ENCODE peak calls at places on chromosomes 13 and 19, in seven cellular contexts. I is PC-9, R is HCT116, V is Calu3, G is fibroblast of mammary gland, E is omental fat pad, P is AG09319. T is an unnamed sample.

GRCh38 chr19:46431824-46432223 is 3.1 kb upstream of the PNMA8C start:
- DNase-seq in I (no peak), R (no peak), V (no peak), G (no peak), E (no peak), P (no peak), T (no peak)

GRCh38 chr13:59363950-59364349 is 799.8 kb downstream of the DIAPH3 start:
- DNase-seq in I (no peak), R (no peak), V (no peak), G (no peak), E (no peak), P (no peak), T (no peak)

GRCh38 chr19:16660763-16661479 is at the start of gene TMEM38A:
- DNase-seq in I (no peak), R (no peak), V (peak), G (no peak), E (no peak), P (no peak), T (peak)

GRCh38 chr19:7926727-7927604 is 1.0 kb upstream of the CTXN1 start:
- DNase-seq in I (no peak), R (no peak), V (no peak), G (no peak), E (no peak), P (no peak), T (no peak)

GRCh38 chr13:45521292-45521691 is 56.6 kb downstream of the COG3 start:
- DNase-seq in I (no peak), R (no peak), V (no peak), G (peak), E (no peak), P (no peak), T (no peak)

GRCh38 chr19:8261881-8262280 is 46.3 kb downstream of the CD320 start:
- DNase-seq in I (peak), R (no peak), V (no peak), G (no peak), E (no peak), P (no peak), T (no peak)

GRCh38 chr13:102913924-102914628 is 68.2 kb downstream of the ERCC5 start:
- DNase-seq in I (peak), R (no peak), V (no peak), G (peak), E (no peak), P (no peak), T (no peak)

GRCh38 chr19:11204943-11205349 is 7.6 kb upstream of the KANK2 start:
- DNase-seq in I (no peak), R (no peak), V (no peak), G (no peak), E (no peak), P (no peak), T (no peak)

GRCh38 chr13:109113427-109113826 is 484.0 kb downstream of the MYO16 start:
- DNase-seq in I (no peak), R (no peak), V (no peak), G (peak), E (no peak), P (no peak), T (no peak)

GRCh38 chr19:6041071-6041470 is 63.1 kb upstream of the RANBP3 start:
- DNase-seq in I (no peak), R (no peak), V (no peak), G (no peak), E (no peak), P (no peak), T (no peak)

GRCh38 chr13:32415019-32415418 is 12.9 kb downstream of the N4BP2L1 start:
- DNase-seq in I (no peak), R (peak), V (peak), G (peak), E (no peak), P (no peak), T (peak)
- TF ChIP-seq CTCF in I (peak), R (no peak), V (peak), G (peak), E (no peak), P (peak), T (peak)

DNA sequence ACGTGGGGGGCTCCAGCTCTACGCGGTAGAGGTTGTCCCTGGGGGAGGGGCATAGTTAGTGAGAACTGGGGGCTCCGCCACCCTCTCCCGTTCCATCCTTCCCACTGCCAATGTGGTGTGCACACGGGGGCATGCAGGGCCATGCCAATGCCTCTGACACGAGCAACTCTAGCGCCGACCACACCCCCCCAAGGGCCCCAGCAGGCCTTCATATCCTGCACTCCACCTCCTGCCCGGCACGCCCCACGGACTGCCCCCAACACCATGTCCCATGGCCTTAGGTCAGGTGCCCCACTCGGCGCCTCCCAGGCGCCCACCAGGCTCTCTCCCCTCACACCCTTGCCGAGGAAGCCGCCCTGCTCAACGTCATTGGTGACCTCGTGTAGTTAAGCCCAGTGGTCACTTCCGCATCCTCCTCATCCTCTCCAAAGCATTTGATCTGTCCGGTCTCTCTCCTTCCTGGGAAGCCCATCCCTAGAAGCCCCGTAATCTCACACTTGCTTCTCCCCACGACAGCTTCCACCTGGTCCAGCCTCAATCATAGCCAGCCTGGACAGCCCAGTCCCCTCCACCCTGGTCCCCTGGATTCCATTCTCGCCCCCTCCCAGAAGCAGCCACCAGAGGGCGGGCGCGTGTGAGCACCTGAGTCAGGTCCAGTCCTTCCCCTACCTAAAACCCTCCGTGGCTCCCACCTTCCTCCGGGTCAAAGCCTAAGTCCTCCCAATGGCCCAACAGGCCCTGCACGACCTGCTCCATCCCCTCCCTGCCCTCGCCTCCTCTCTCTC is 2.1 kb downstream of the SEMA6B start:
- DNase-seq in I (no peak), R (no peak), V (peak), G (no peak), E (no peak), P (no peak), T (no peak)
- TF ChIP-seq CTCF in I (no peak), R (no peak), V (no peak), G (no peak), E (no peak), P (no peak), T (no peak)

GRCh38 chr19:4687396-4687795 is 17.3 kb upstream of the MYDGF start:
- DNase-seq in I (no peak), R (no peak), V (no peak), G (no peak), E (no peak), P (no peak), T (no peak)

GRCh38 chr19:4688587-4688986 is 18.4 kb upstream of the MYDGF start:
- DNase-seq in I (no peak), R (no peak), V (no peak), G (no peak), E (no peak), P (no peak), T (no peak)

GRCh38 chr19:4686700-4687099 is 16.6 kb upstream of the MYDGF start:
- DNase-seq in I (no peak), R (no peak), V (no peak), G (no peak), E (no peak), P (no peak), T (no peak)

GRCh38 chr19:4682417-4683200 is 12.5 kb upstream of the MYDGF start:
- DNase-seq in I (no peak), R (no peak), V (no peak), G (no peak), E (no peak), P (no peak), T (no peak)

DNA sequence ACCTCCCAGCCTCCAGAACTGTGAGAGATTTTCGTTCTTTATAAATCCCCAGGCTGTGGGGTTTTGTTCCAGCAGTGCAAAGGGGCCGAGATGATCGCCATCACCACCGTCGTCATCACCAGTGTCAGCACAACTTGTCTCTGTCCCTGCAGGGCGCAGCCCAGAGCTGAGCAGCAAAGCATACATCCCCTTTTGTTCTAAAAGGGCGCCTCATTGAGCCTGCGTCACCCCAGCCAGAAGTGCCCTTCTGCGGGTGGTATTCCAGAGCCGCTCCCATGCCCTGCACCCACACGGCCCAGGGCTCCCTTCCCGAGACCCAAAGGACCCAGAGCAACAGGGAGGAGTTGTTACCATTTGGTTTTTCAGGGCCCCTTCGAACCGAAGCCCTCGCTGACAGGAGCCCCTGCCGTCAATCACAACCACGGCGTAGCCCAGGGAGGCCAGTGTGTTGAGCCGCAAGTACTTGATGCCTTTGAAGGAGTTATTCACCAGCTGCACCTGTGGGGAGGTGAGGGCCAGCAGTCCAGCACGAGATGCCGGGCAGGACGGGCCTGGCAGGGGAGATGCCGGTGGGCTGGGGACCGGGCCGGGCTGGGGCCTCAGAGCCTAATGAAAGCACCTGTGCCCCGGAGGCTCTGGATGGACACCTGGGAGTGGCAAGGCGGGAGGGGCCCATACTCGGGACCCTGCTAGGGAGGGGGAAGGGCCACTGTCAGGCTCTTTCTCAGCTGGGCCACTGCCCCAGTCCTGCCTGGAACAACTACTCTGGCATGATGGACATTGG is 14.4 kb upstream of the MYDGF start:
- DNase-seq in I (no peak), R (no peak), V (no peak), G (no peak), E (no peak), P (no peak), T (no peak)
- TF ChIP-seq CTCF in I (no peak), R (no peak), V (no peak), G (no peak), E (no peak), P (no peak), T (no peak)

DNA sequence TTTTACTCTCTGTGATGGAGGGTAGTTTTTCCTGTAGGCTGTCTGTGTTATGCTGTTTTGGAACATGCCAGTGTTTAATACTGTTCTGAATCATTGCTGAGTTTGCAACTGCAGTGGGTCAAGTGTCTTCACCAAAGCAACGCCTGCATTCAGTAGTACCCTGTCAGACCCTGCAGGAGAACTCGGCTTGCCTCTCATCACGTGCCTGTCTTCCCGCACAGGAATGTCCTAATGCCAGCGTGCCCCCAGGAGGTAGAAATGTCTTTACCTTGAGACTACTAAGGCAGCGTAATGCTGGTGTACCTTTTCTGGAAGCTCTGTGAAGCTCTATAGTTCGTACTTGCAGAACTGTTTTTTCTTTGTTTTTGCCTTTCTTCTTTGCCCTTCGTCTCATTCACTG is 42.3 kb downstream of the POLR1D start:
- DNase-seq in I (no peak), R (no peak), V (no peak), G (no peak), E (no peak), P (no peak), T (no peak)
- TF ChIP-seq CTCF in I (no peak), R (no peak), V (no peak), G (no peak), E (no peak), P (no peak), T (no peak)

GRCh38 chr19:19490247-19490968 is 24.9 kb downstream of the TSSK6 start:
- DNase-seq in I (peak), R (peak), V (peak), G (peak), E (peak), P (peak), T (peak)

GRCh38 chr19:19491321-19492025 is 23.9 kb downstream of the TSSK6 start:
- DNase-seq in I (no peak), R (no peak), V (no peak), G (no peak), E (no peak), P (no peak), T (no peak)

GRCh38 chr19:19495614-19496603 is 19.4 kb downstream of the TSSK6 start:
- DNase-seq in I (no peak), R (no peak), V (no peak), G (no peak), E (no peak), P (no peak), T (no peak)

GRCh38 chr19:19492026-19492610 is 23.2 kb downstream of the TSSK6 start:
- DNase-seq in I (no peak), R (no peak), V (no peak), G (no peak), E (no peak), P (no peak), T (no peak)

DNA sequence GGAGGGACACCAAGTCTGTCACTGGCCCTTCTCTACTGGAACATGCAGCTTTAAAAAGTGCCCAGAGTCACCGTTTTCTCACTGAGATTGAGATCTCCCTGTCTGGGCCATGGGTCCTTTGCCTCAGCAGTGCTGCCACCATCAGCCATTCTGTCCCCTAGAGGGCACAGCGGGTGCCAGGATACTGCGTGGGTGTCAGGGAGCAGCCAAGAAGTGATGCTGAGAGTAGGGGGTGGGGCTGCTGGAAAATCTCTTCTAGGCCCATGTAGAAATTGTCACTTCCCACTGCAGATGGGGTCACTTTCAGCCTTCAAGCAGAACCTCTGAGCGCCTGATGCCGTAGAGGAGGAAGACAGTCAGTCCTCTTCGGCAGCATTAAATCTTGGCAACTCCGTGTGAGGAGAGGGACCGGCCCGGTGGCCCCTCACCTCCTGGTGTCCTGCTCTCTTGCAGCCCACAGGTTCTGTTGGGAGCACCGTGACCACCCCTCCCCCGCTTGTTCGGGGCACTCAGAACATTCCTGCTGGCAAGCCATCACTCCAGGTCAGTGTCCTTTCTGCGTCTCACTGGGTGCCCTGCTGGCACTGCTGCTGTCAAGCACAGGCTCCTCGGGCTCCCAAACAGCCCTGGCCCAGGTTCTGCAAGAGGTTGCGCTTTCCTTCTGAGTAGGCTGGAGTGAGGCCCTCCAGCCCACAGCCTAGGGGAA is 21.4 kb downstream of the TSSK6 start:
- DNase-seq in I (no peak), R (no peak), V (no peak), G (no peak), E (no peak), P (no peak), T (no peak)
- TF ChIP-seq CTCF in I (no peak), R (no peak), V (no peak), G (no peak), E (no peak), P (no peak), T (no peak)

GRCh38 chr19:47539747-47540311 is 25.0 kb upstream of the NAPA start:
- DNase-seq in I (no peak), R (no peak), V (no peak), G (no peak), E (no peak), P (no peak), T (no peak)

GRCh38 chr19:47541507-47541906 is 26.6 kb upstream of the NAPA start:
- DNase-seq in I (no peak), R (no peak), V (no peak), G (no peak), E (no peak), P (no peak), T (no peak)

GRCh38 chr19:47538812-47539211 is 23.9 kb upstream of the NAPA start:
- DNase-seq in I (no peak), R (no peak), V (no peak), G (no peak), E (no peak), P (no peak), T (no peak)

GRCh38 chr19:47542030-47542475 is 27.2 kb upstream of the NAPA start:
- DNase-seq in I (no peak), R (no peak), V (no peak), G (peak), E (no peak), P (no peak), T (no peak)

DNA sequence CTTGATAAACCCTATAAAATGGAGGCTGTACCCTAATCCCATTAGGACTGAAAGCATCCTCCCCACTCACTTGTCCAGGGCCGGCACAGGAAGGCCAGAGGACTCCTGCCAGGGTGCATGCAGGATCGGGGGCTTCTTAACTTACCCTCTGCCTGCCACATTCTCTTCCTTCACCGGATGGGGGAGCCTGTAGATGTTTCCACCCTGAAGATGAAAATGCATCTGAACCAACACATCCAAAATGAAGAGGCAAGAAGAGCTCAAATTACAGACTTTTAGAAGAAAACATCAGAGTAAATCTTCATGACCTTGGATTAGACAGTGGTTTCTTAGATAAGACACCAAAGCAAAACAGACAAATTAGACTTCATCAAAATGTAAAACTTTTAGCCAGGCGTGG is 25.9 kb upstream of the NAPA start:
- DNase-seq in I (no peak), R (no peak), V (no peak), G (peak), E (no peak), P (peak), T (no peak)
- TF ChIP-seq CTCF in I (peak), R (no peak), V (no peak), G (peak), E (no peak), P (peak), T (no peak)

GRCh38 chr13:20024706-20025105 is 66.2 kb downstream of the ZMYM2 start:
- DNase-seq in I (no peak), R (no peak), V (no peak), G (no peak), E (no peak), P (no peak), T (no peak)

GRCh38 chr13:20017365-20017711 is 58.8 kb downstream of the ZMYM2 start:
- DNase-seq in I (no peak), R (no peak), V (no peak), G (no peak), E (no peak), P (no peak), T (no peak)

GRCh38 chr13:20015763-20016162 is 57.2 kb downstream of the ZMYM2 start:
- DNase-seq in I (no peak), R (no peak), V (no peak), G (no peak), E (no peak), P (no peak), T (no peak)

GRCh38 chr13:20016649-20017364 is 58.3 kb downstream of the ZMYM2 start:
- DNase-seq in I (no peak), R (no peak), V (no peak), G (no peak), E (no peak), P (no peak), T (no peak)

DNA sequence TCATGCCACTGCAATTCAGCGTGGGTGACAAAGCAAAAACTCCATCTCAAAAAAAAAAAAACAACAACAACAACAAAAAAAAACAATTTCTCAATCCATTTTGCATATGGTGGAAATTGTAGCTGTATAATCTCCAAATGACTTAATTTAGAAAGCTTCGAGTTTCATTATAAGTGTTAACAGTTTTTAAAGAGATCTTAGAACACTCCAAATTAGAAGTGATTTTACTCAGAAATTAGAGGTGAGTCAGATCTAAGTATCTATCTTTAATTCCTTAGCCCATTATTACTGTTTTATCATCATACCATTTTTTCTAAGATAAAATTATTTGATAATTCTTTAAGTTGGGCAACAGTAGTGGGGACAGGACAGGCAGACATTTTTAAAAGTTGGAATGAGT is 60.5 kb downstream of the ZMYM2 start:
- DNase-seq in I (no peak), R (no peak), V (no peak), G (no peak), E (no peak), P (no peak), T (no peak)
- TF ChIP-seq CTCF in I (no peak), R (no peak), V (no peak), G (no peak), E (no peak), P (no peak), T (no peak)

GRCh38 chr13:96822900-96823299 is 171.4 kb downstream of the OXGR1 start:
- DNase-seq in I (no peak), R (peak), V (peak), G (peak), E (no peak), P (no peak), T (peak)
- TF ChIP-seq CTCF in I (peak), R (peak), V (no peak), G (peak), E (no peak), P (no peak), T (peak)

T was measured in endothelial cell.